ENCODE peak calls at places on chromosomes 4 and X, in ten cellular contexts. W is foreskin fibroblast, R is suprapubic skin, T is fibroblast of pulmonary artery, D is fibroblast of the aortic adventitia, G is tibial artery, L is cardiac fibroblast, J is progenitor cell of endocrine pancreas, P is heart left ventricle, S is glutamatergic neuron. V is an unnamed sample.

GRCh38 chr4:83996254-83996653 is 460.3 kb downstream of the GPAT3 start:
- DNase-seq in L (no peak), T (no peak), R (no peak), W (no peak), S (no peak), J (no peak), D (no peak), G (no peak), P (no peak), V (no peak)

GRCh38 chr4:40949701-40950100 is 199.9 kb downstream of the NSUN7 start:
- DNase-seq in D (no peak), R (no peak), G (no peak), P (no peak), T (no peak), W (no peak), L (peak; percentile 30), S (no peak), J (no peak), V (no peak)

GRCh38 chrX:46710425-46710824 is 48.5 kb downstream of the SLC9A7 start:
- DNase-seq in W (no peak), S (no peak), D (peak; percentile 57), G (no peak), J (no peak), P (no peak), R (no peak), T (peak; percentile 37), L (peak; percentile 40), V (no peak)

GRCh38 chr4:110107868-110108267 is 90.5 kb downstream of the ELOVL6 start:
- DNase-seq in G (no peak), D (peak; percentile 36), J (no peak), R (no peak), W (peak; percentile 12), L (peak; percentile 68), S (no peak), P (no peak), T (peak; percentile 58), V (no peak)

GRCh38 chrX:22575161-22575845 is 302.6 kb downstream of the CBLL2 start:
- DNase-seq in S (no peak), R (no peak), P (no peak), W (peak; percentile 15), J (no peak), G (no peak), T (peak; percentile 1), L (peak; percentile 57), D (peak; percentile 65), V (no peak)

GRCh38 chrX:118325453-118325852 is 20.5 kb upstream of the WDR44 start:
- DNase-seq in W (peak; percentile 7), G (no peak), P (no peak), D (peak; percentile 7), T (peak; percentile 6), S (no peak), R (no peak), J (no peak), L (peak; percentile 10), V (no peak)

GRCh38 chr4:38204317-38205060 is 244.3 kb downstream of the PTTG2 start:
- DNase-seq in G (no peak), P (no peak), T (no peak), L (no peak), S (no peak), J (no peak), R (no peak), W (no peak), D (no peak), V (no peak)

GRCh38 chr4:83217721-83218522 is 66.7 kb downstream of the COQ2 start:
- DNase-seq in S (no peak), R (no peak), G (no peak), J (no peak), L (no peak), W (no peak), P (no peak), T (no peak), D (no peak), V (peak; percentile 58)

GRCh38 chr4:40283968-40284367 is 51.2 kb upstream of the CHRNA9 start:
- DNase-seq in G (no peak), R (no peak), S (no peak), W (no peak), P (no peak), D (no peak), J (no peak), T (no peak), L (peak; percentile 68), V (no peak)

GRCh38 chrX:40105791-40106676 is 8.3 kb upstream of the BCOR start:
- DNase-seq in T (no peak), P (peak; percentile 83), G (no peak), J (peak; percentile 31), D (no peak), R (no peak), L (peak; percentile 50), W (peak; percentile 78), S (peak; percentile 66), V (no peak)

GRCh38 chr4:73631565-73632226 is 11.5 kb upstream of the RASSF6 start:
- DNase-seq in G (no peak), S (no peak), T (no peak), L (no peak), R (no peak), J (no peak), D (no peak), W (no peak), P (no peak), V (no peak)

GRCh38 chr4:176400816-176401461 is 81.2 kb downstream of the SPCS3 start:
- DNase-seq in J (no peak), S (no peak), P (no peak), G (no peak), R (no peak), T (peak; percentile 56), L (peak; percentile 87), D (peak; percentile 45), W (peak; percentile 79), V (no peak)

GRCh38 chr4:140296335-140296753 is 77.1 kb upstream of the SCOC start:
- DNase-seq in W (peak; percentile 96), T (peak; percentile 75), D (peak; percentile 95), G (peak; percentile 88), S (peak; percentile 24), L (peak; percentile 87), J (no peak), P (peak; percentile 73), R (peak; percentile 91), V (no peak)

GRCh38 chr4:169941141-169941540 is 85.1 kb downstream of the MFAP3L start:
- DNase-seq in J (no peak), W (no peak), D (no peak), L (no peak), P (no peak), R (no peak), S (no peak), T (no peak), G (no peak), V (no peak)

GRCh38 chr4:113474017-113474416 is 287.5 kb downstream of the CAMK2D start:
- DNase-seq in P (no peak), D (peak; percentile 96), G (no peak), R (no peak), S (no peak), T (peak; percentile 79), L (peak; percentile 97), W (peak; percentile 89), J (no peak), V (no peak)

GRCh38 chr4:187602339-187603092 is 393.1 kb upstream of the ZFP42 start:
- DNase-seq in W (peak; percentile 28), G (no peak), R (no peak), T (peak; percentile 60), D (peak; percentile 5), P (no peak), L (peak; percentile 59), J (no peak), S (no peak), V (no peak)

DNA sequence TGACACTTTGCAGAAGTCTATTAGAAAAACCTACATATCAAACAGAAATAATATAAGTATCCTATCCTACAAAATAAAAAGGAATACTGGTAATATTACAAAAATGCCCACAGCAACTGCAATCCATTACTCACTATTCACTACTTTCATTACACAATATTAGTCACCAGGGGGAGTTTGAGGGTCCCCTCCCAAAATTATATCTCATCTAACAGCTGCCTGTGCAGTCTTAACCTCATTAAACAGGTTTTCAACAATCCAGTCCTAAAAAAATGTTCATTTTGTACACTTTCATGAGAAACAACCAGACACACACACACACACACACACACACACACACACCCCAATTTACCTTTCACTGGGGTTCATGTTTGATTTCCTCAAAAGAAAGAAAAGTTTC is 2.9 kb downstream of the CLOCK start:
- DNase-seq in J (no peak), S (no peak), T (peak; percentile 21), L (peak; percentile 45), W (peak; percentile 40), G (no peak), P (no peak), D (peak; percentile 40), R (no peak), V (no peak)
- TF ChIP-seq CTCF in J (no peak), S (no peak), T (peak; percentile 9), L (no peak), W (no peak), G (no peak), P (no peak), D (no peak), R (no peak), V (no peak)

DNA sequence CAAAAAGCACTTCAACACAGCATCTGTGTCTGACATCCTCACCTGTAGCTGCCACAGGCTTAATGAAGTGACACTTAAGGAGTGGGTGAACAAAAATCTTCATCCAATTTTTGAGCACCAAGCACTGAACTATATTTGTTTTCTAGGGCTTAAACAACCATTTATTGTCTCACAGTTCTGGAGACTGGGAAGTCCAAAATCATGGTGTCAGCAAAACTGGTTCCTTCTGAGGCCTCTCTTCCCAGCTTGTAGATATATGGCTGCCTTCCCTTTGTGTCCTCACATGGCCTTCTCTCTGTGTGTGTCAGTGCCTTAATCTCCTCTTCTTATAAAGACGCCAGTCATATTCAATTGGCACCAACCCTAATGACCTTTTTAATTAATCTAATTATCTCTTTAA is 189.2 kb upstream of the CLNK start:
- DNase-seq in G (no peak), T (no peak), J (no peak), P (no peak), S (no peak), D (no peak), L (no peak), R (no peak), W (no peak), V (no peak)
- TF ChIP-seq CTCF in G (no peak), T (no peak), J (no peak), P (no peak), S (no peak), D (no peak), L (no peak), R (no peak), W (no peak), V (no peak)

GRCh38 chr4:133151681-133152329 is 2.7 kb downstream of the PCDH10 start:
- DNase-seq in L (no peak), P (no peak), R (peak; percentile 72), J (peak; percentile 49), W (peak; percentile 21), G (no peak), T (peak; percentile 52), S (peak; percentile 81), D (no peak), V (no peak)
- TF ChIP-seq CTCF in L (no peak), P (no peak), R (no peak), J (peak; percentile 61), W (peak; percentile 26), G (peak; percentile 7), T (no peak), S (peak; percentile 60), D (no peak), V (no peak)

DNA sequence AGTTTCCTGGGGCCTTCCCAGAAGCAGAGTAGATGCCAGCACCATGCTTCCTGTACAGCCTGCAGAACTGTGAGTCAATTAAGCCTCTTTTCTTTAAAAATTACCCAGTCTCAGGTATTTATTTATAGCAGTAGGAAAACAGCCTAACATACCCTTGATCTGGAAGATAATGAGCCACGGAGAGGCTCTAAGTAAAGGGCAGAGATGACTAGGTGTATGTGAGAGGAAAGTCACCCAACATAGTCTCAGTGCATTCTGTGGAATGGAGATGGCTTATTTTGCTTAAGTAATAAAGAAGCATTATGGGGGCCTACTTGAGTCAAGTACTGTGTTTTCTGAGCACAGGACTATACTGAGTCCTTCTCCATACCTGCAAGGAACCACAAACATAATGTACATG is 199.5 kb downstream of the CPEB2 start:
- DNase-seq in J (no peak), P (no peak), R (no peak), S (no peak), L (no peak), W (no peak), D (no peak), T (no peak), G (no peak), V (no peak)
- TF ChIP-seq CTCF in J (no peak), P (no peak), R (no peak), S (no peak), L (no peak), W (no peak), D (no peak), T (no peak), G (no peak), V (no peak)

V was measured in CD14-positive monocyte.